ENCODE peak calls at places on chromosome 5, in seven cellular contexts. P, H, A, L, I, Q and U are unnamed samples.

GRCh38 chr5:168224110-168224509 is 67.3 kb upstream of the WWC1 start:
- DNase-seq in P (no peak), H (no peak), A (no peak), L (no peak), I (no peak), Q (no peak), U (no peak)

GRCh38 chr5:132354828-132355765 is 14.4 kb upstream of the SLC22A5 start:
- DNase-seq in P (no peak), H (no peak), A (no peak), L (no peak), I (no peak), Q (no peak), U (no peak)

GRCh38 chr5:160792732-160793454 is 59.1 kb downstream of the ATP10B start:
- DNase-seq in P (no peak), H (no peak), A (no peak), L (no peak), I (no peak), Q (no peak), U (no peak)

GRCh38 chr5:172765766-172766286 is 5.2 kb downstream of the DUSP1 start:
- DNase-seq in P (no peak), H (no peak), A (no peak), L (no peak), I (peak), Q (no peak), U (peak)

GRCh38 chr5:16981700-16982099 is 45.6 kb upstream of the MYO10 start:
- DNase-seq in P (no peak), H (no peak), A (no peak), L (no peak), I (no peak), Q (no peak), U (no peak)

GRCh38 chr5:16759147-16759800 is 142.5 kb upstream of the RETREG1 start:
- DNase-seq in P (no peak), H (no peak), A (no peak), L (no peak), I (no peak), Q (no peak), U (no peak)

GRCh38 chr5:142385194-142385593 is 60.4 kb upstream of the SPRY4 start:
- DNase-seq in P (no peak), H (no peak), A (no peak), L (no peak), I (no peak), Q (no peak), U (no peak)

GRCh38 chr5:201672-202071 is 10.4 kb downstream of the LRRC14B start:
- DNase-seq in P (peak), H (no peak), A (no peak), L (no peak), I (no peak), Q (no peak), U (no peak)

GRCh38 chr5:41851116-41851515 is 19.1 kb downstream of the OXCT1 start:
- DNase-seq in P (no peak), H (no peak), A (no peak), L (no peak), I (no peak), Q (no peak), U (no peak)

GRCh38 chr5:17487180-17487512 is 10.9 kb upstream of the TAF11L2 start:
- DNase-seq in P (no peak), H (no peak), A (no peak), L (no peak), I (no peak), Q (no peak), U (no peak)

GRCh38 chr5:31806566-31806965 is 167.6 kb downstream of the PDZD2 start:
- DNase-seq in P (no peak), H (no peak), A (no peak), L (no peak), I (no peak), Q (no peak), U (no peak)

GRCh38 chr5:83844320-83845068 is 123.8 kb upstream of the HAPLN1 start:
- DNase-seq in P (no peak), H (no peak), A (no peak), L (peak), I (peak), Q (no peak), U (peak)

GRCh38 chr5:168765220-168766037 is 186.3 kb upstream of the PANK3 start:
- DNase-seq in P (no peak), H (peak), A (no peak), L (no peak), I (no peak), Q (no peak), U (no peak)

GRCh38 chr5:122999947-123000563 is 36.5 kb downstream of the PPIC start:
- DNase-seq in P (no peak), H (peak), A (no peak), L (peak), I (no peak), Q (peak), U (peak)

GRCh38 chr5:9173281-9174048 is 372.4 kb downstream of the SEMA5A start:
- DNase-seq in P (no peak), H (no peak), A (no peak), L (no peak), I (no peak), Q (no peak), U (peak)

GRCh38 chr5:5341531-5342292 is 80.8 kb upstream of the ICE1 start:
- DNase-seq in P (no peak), H (no peak), A (no peak), L (no peak), I (no peak), Q (no peak), U (peak)

GRCh38 chr5:531101-531748 is 7.0 kb upstream of the SLC9A3 start:
- DNase-seq in P (no peak), H (peak), A (peak), L (no peak), I (peak), Q (peak), U (no peak)

GRCh38 chr5:139426222-139426885 is 13.0 kb downstream of the DNAJC18 start:
- DNase-seq in P (no peak), H (no peak), A (no peak), L (no peak), I (no peak), Q (no peak), U (peak)

GRCh38 chr5:163379298-163380155 is 57.9 kb upstream of the CCNG1 start:
- DNase-seq in P (no peak), H (no peak), A (no peak), L (no peak), I (no peak), Q (no peak), U (peak)

GRCh38 chr5:131627466-131627865 is 7.6 kb downstream of the RAPGEF6 start:
- DNase-seq in P (no peak), H (no peak), A (no peak), L (no peak), I (no peak), Q (no peak), U (no peak)

GRCh38 chr5:117805058-117805457 is 1183.3 kb downstream of the DTWD2 start:
- DNase-seq in P (no peak), H (no peak), A (no peak), L (no peak), I (no peak), Q (no peak), U (no peak)

GRCh38 chr5:37836173-37837100 is 3.4 kb downstream of the GDNF start:
- DNase-seq in P (no peak), H (peak), A (no peak), L (no peak), I (no peak), Q (peak), U (no peak)

GRCh38 chr5:92916036-92916435 is 665.0 kb downstream of the NR2F1-AS1 start:
- DNase-seq in P (no peak), H (no peak), A (no peak), L (no peak), I (no peak), Q (no peak), U (peak)

GRCh38 chr5:41636605-41637004 is 126.2 kb upstream of the PLCXD3 start:
- DNase-seq in P (peak), H (no peak), A (no peak), L (no peak), I (no peak), Q (peak), U (peak)

GRCh38 chr5:90294604-90295003 is 115.0 kb downstream of the CETN3 start:
- DNase-seq in P (no peak), H (no peak), A (no peak), L (no peak), I (no peak), Q (no peak), U (no peak)

GRCh38 chr5:27450607-27451006 is 412.2 kb upstream of the CDH9 start:
- DNase-seq in P (no peak), H (no peak), A (no peak), L (no peak), I (no peak), Q (no peak), U (peak)

GRCh38 chr5:130066644-130067043 is 162.4 kb downstream of the CHSY3 start:
- DNase-seq in P (no peak), H (no peak), A (no peak), L (no peak), I (peak), Q (no peak), U (no peak)

GRCh38 chr5:103441523-103441922 is 121.1 kb downstream of the NUDT12 start:
- DNase-seq in P (peak), H (no peak), A (no peak), L (no peak), I (no peak), Q (peak), U (no peak)

GRCh38 chr5:145903862-145904261 is 31.0 kb upstream of the GRXCR2 start:
- DNase-seq in P (no peak), H (no peak), A (no peak), L (no peak), I (no peak), Q (no peak), U (peak)

GRCh38 chr5:149938791-149939358 is 5.7 kb downstream of the PDE6A start:
- DNase-seq in P (no peak), H (no peak), A (no peak), L (no peak), I (peak), Q (no peak), U (peak)

GRCh38 chr5:81209386-81209785 is 23.7 kb upstream of the CKMT2 start:
- DNase-seq in P (no peak), H (no peak), A (no peak), L (no peak), I (no peak), Q (no peak), U (no peak)

GRCh38 chr5:31731710-31732301 is 92.9 kb downstream of the PDZD2 start:
- DNase-seq in P (no peak), H (no peak), A (no peak), L (no peak), I (no peak), Q (no peak), U (no peak)

GRCh38 chr5:110769282-110769681 is 30.5 kb downstream of the SLC25A46 start:
- DNase-seq in P (no peak), H (no peak), A (no peak), L (no peak), I (no peak), Q (no peak), U (peak)

DNA sequence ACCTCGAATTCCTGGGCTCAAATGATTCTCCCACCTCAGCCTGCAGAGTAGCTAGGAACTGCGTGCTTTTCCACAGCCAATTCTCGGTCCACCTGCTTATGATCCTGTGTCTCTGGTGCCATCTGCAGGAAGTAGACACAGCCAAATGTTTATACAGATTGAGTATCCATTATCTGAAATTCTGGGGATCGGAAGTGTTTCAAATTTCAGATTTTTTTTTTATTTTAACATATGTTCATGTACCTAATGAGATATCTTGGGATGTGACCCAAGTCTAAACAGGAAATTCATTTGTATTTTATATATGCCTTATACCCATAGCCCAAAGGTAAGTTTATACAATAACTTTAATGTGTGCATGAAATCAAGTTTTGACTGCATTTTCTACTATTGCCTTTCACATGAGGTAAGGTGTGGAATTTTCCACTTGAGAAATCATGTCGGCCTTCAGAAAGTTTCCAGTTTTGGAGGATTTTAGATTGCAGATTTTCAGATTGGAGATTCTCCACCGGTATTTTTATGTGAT is 89.5 kb downstream of the ESM1 start:
- DNase-seq in P (peak), H (no peak), A (no peak), L (no peak), I (no peak), Q (peak), U (peak)
- TF ChIP-seq CTCF in P (peak), H (peak), A (no peak), L (peak), I (peak), Q (peak), U (peak)

DNA sequence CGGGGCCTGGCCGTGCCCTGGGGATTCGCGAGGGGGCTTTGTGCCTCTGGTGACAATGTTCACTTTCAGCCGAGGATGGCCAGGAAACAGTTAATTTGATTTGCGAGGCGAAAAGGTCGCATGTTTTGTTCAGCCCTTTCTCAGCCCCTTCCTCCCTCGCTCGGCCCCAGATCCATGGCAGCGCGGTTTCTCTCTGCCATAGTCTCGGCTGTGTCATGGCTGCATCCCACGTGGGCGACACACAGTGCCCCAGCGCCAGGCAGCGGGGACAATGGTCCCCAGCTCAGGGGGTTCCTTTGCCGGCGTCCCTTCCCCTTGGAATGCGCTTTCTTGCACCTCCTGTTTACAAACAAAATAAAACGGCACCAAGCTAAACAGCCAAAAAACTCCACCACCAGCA is 370.3 kb upstream of the IRX2 start:
- DNase-seq in P (no peak), H (no peak), A (peak), L (no peak), I (no peak), Q (peak), U (no peak)
- H3K4me3 ChIP-seq in P (no peak), H (no peak), A (no peak), L (no peak), I (no peak), Q (peak), U (no peak)

GRCh38 chr5:141192110-141192725 is at the start of gene PCDHB10:
- DNase-seq in P (peak), H (no peak), A (no peak), L (no peak), I (no peak), Q (peak), U (peak)
- TF ChIP-seq CTCF in P (peak), H (peak), A (no peak), L (peak), I (peak), Q (peak), U (peak)

GRCh38 chr5:135511858-135512257 is 23.9 kb downstream of the NEUROG1 start:
- DNase-seq in P (no peak), H (no peak), A (no peak), L (no peak), I (no peak), Q (no peak), U (no peak)

GRCh38 chr5:135504376-135504775 is 31.4 kb downstream of the NEUROG1 start:
- DNase-seq in P (no peak), H (no peak), A (no peak), L (no peak), I (no peak), Q (no peak), U (no peak)

GRCh38 chr5:135509995-135510394 is 25.8 kb downstream of the NEUROG1 start:
- DNase-seq in P (no peak), H (no peak), A (no peak), L (no peak), I (no peak), Q (no peak), U (no peak)

GRCh38 chr5:135505973-135506372 is 29.8 kb downstream of the NEUROG1 start:
- DNase-seq in P (no peak), H (no peak), A (no peak), L (no peak), I (no peak), Q (no peak), U (peak)

GRCh38 chr5:135508496-135509005 is 27.2 kb downstream of the NEUROG1 start:
- DNase-seq in P (no peak), H (no peak), A (no peak), L (no peak), I (no peak), Q (peak), U (no peak)
- H3K4me3 ChIP-seq in P (no peak), H (no peak), A (no peak), L (no peak), I (peak), Q (peak), U (no peak)

DNA sequence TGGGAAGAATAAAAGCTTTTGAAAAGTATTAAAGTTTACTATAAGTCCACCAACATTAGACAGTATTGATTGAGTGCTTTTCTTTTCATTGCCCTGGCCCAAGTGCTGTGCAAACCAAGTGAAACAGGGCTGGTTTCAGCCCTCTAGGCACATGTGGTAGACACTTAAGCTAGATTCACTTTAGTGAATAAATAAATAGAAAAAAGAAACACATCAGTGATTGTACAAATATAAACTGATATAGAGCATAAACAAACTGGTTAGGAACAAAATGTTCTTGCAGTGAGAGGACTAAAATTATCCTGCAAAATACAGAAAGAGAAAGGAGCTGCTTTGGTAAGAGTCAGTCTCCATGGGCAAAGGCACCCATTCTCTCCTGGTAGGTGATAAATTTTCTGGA is 29.7 kb downstream of the ACTBL2 start:
- DNase-seq in P (no peak), H (no peak), A (no peak), L (no peak), I (no peak), Q (no peak), U (no peak)
- TF ChIP-seq CTCF in P (no peak), H (no peak), A (no peak), L (no peak), I (no peak), Q (no peak), U (no peak)

DNA sequence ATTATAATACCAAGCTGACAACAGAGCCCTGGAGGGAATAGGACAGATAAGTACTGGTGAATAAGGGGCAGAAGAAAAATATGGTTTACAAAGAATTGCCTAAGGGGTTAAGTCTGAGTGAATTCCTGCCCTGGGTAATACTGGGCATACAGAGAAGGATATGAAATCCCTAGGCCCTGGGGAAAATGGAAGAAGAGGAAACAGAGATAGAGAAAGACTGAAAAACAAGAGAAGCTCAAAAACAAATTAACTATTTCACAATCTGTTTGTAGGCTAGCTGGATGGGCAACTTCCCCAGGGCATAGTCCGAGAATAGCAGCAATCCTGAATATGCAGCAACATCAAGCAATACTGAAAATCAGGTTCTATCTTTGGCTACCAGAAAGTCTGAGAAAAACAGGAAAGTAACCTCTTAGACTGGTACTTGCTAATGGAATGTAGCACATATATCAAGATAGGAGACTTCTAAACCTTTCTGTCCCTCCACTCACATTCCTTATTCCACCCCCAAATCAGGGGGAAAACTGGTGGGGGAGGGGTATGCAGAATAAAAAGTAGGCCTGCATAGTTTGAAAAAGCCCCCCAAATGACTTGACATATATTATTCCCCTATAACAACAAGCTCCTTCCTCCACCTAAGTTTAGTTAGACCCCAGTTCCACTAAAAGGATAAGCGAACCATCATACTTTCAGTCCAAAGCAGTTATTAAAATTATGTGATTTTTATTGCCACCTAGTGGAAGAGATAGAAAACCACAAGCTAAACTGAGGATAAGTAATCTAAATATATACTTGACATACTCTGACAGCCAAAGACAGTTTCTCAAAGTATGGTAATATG is 20.6 kb downstream of the SLC38A9 start:
- DNase-seq in P (no peak), H (no peak), A (no peak), L (peak), I (no peak), Q (no peak), U (peak)
- H3K4me3 ChIP-seq in P (no peak), H (peak), A (no peak), L (no peak), I (peak), Q (no peak), U (no peak)

DNA sequence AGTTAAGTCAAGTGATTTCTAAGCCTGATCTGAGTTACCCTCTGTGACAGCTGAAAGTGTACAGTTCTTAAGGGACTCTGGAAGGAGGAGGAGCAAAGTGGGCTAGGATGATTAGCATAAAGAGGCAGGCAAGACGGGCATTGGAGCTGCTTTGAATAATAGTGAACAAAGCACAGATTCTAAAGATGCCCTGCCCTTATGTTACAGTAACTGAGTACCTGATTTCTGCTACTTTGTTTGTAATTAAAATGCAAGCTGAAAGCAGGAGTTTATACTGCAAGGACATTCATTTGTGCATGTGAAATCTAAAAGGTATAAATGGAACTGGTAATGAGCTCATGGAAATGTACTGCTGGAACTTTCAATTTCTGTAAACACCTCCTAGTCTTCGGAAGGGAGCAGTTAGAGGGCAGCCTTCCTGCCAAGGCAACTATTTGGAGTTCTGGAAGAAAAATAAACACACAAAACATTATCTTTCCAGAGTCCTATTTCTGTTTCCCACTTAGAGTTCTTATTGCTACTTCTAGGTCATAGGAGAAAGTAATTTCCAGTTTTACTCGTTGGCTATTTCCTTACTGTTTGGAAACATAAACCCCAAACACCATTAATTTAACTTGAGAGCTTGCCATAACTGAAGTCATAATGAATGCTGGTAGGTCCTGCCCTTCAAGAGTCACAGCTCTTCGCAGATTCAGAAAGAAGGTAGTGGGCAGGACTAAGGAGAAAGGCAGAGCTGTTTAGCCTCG is at the start of gene RANBP3L:
- DNase-seq in P (peak), H (no peak), A (no peak), L (no peak), I (no peak), Q (peak), U (peak)
- TF ChIP-seq CTCF in P (no peak), H (no peak), A (no peak), L (no peak), I (no peak), Q (no peak), U (no peak)